ENCODE peak calls at places on chromosomes 12 and 14, in ten cellular contexts. N, F, X, L, W, D, E, I, U and T are unnamed samples.

GRCh38 chr12:12918781-12919180 is 27.4 kb downstream of the GPRC5A start:
- DNase-seq in W (no peak), D (no peak), I (no peak), U (no peak), X (no peak), N (no peak), L (no peak), E (no peak), F (no peak), T (no peak)

GRCh38 chr14:89616425-89617141 is 199.6 kb upstream of the FOXN3 start:
- DNase-seq in N (no peak), X (no peak), F (no peak), L (peak; percentile 75), D (no peak), E (no peak), W (peak; percentile 52), U (peak; percentile 28), I (no peak), T (no peak)

GRCh38 chr12:110015132-110015531 is 15.9 kb downstream of the ANKRD13A start:
- DNase-seq in E (no peak), N (no peak), I (no peak), L (no peak), F (no peak), W (no peak), X (no peak), U (peak; percentile 71), D (no peak), T (no peak)

GRCh38 chr14:100363053-100363452 is 39.9 kb downstream of the SLC25A47 start:
- DNase-seq in X (no peak), U (no peak), L (no peak), D (no peak), N (no peak), F (no peak), W (no peak), E (no peak), I (no peak), T (no peak)

GRCh38 chr14:97158102-97158501 is 360.9 kb downstream of the VRK1 start:
- DNase-seq in I (no peak), X (no peak), U (no peak), L (no peak), N (no peak), D (no peak), F (no peak), W (no peak), E (no peak), T (no peak)

GRCh38 chr14:33323979-33324378 is 385.3 kb downstream of the NPAS3 start:
- DNase-seq in E (no peak), F (no peak), U (no peak), W (peak; percentile 17), I (no peak), N (no peak), X (no peak), D (no peak), L (no peak), T (no peak)

GRCh38 chr12:65616022-65616421 is 208.3 kb upstream of the HMGA2 start:
- DNase-seq in U (no peak), F (no peak), X (no peak), D (no peak), W (no peak), E (no peak), N (no peak), I (no peak), L (no peak), T (no peak)

GRCh38 chr12:48189331-48190125 is 6.1 kb downstream of the CCDC184 start:
- DNase-seq in D (no peak), N (peak; percentile 76), E (no peak), I (peak; percentile 84), F (no peak), U (peak; percentile 82), X (no peak), W (peak; percentile 66), L (peak; percentile 76), T (peak; percentile 92)

GRCh38 chr12:100359822-100360221 is 2.9 kb downstream of the SLC17A8 start:
- DNase-seq in I (no peak), N (no peak), W (no peak), F (no peak), E (no peak), D (no peak), L (no peak), U (no peak), X (no peak), T (no peak)

GRCh38 chr12:121224591-121224990 is 14.7 kb downstream of the P2RX4 start:
- DNase-seq in W (peak; percentile 11), U (no peak), X (no peak), E (no peak), D (no peak), F (no peak), L (no peak), I (no peak), N (no peak), T (no peak)

GRCh38 chr14:64937821-64938193 is 4.7 kb downstream of the GPX2 start:
- DNase-seq in N (no peak), W (no peak), E (no peak), I (no peak), X (no peak), L (no peak), U (peak; percentile 16), F (no peak), D (no peak), T (peak; percentile 7)
- TF ChIP-seq POLR2AphosphoS5 in N (no peak), W (no peak), E (no peak), I (no peak), X (no peak), L (no peak), U (no peak), F (no peak), D (no peak), T (no peak)

DNA sequence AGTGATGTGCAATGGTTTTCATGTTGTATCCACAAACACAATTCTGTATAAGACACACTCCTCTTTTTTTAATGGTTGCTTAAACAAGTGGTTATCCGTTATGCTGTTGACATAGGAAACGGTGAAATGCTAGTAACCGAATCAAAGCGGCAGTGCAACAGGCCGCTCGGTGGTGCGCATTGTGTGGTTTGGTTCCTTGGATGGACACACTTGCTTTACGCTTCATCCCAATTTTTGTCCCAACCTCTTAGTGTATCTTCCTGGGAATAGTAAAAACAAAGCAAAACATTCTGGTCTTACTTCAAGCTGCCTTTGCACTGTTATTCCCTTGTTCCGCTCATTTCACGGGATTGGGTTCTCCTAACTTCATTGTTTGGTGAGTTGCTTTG is 625 bp upstream of the PTGER2 start:
- DNase-seq in D (no peak), N (no peak), E (no peak), F (no peak), U (peak; percentile 3), W (no peak), L (peak; percentile 11), I (no peak), X (no peak), T (no peak)
- TF ChIP-seq POLR2AphosphoS5 in D (no peak), N (no peak), E (no peak), F (no peak), U (no peak), W (no peak), L (no peak), I (no peak), X (no peak), T (no peak)

GRCh38 chr12:124742111-124742510 is 121.6 kb downstream of the SCARB1 start:
- DNase-seq in I (no peak), W (peak; percentile 54), U (peak; percentile 46), D (no peak), X (peak; percentile 62), L (no peak), F (no peak), N (no peak), E (no peak), T (no peak)
- TF ChIP-seq POLR2AphosphoS5 in I (no peak), W (no peak), U (no peak), D (no peak), X (no peak), L (no peak), F (no peak), N (no peak), E (no peak), T (peak; percentile 80)

GRCh38 chr12:55942577-55943136 is 11.7 kb downstream of the DGKA start:
- DNase-seq in U (no peak), X (no peak), E (no peak), L (no peak), N (no peak), I (no peak), W (no peak), D (no peak), F (no peak), T (no peak)

GRCh38 chr12:55937956-55938355 is 7.0 kb downstream of the DGKA start:
- DNase-seq in X (no peak), F (no peak), I (no peak), N (no peak), W (no peak), L (no peak), D (no peak), E (no peak), U (no peak), T (no peak)

GRCh38 chr12:55942055-55942454 is 11.1 kb downstream of the DGKA start:
- DNase-seq in N (no peak), F (no peak), X (no peak), U (no peak), D (no peak), L (no peak), E (no peak), I (no peak), W (no peak), T (no peak)

GRCh38 chr12:55938826-55939501 is 8.0 kb downstream of the DGKA start:
- DNase-seq in D (no peak), U (no peak), N (no peak), F (no peak), X (no peak), E (no peak), I (no peak), L (no peak), W (no peak), T (no peak)

GRCh38 chr12:55940065-55940732 is 9.2 kb downstream of the DGKA start:
- DNase-seq in X (peak; percentile 87), W (peak; percentile 90), D (peak; percentile 94), U (peak; percentile 85), I (peak; percentile 95), F (peak; percentile 70), N (peak; percentile 92), L (peak; percentile 97), E (peak; percentile 91), T (peak; percentile 97)
- TF ChIP-seq POLR2AphosphoS5 in X (no peak), W (no peak), D (peak; percentile 83), U (peak; percentile 31), I (no peak), F (no peak), N (peak; percentile 50), L (no peak), E (no peak), T (peak; percentile 70)

DNA sequence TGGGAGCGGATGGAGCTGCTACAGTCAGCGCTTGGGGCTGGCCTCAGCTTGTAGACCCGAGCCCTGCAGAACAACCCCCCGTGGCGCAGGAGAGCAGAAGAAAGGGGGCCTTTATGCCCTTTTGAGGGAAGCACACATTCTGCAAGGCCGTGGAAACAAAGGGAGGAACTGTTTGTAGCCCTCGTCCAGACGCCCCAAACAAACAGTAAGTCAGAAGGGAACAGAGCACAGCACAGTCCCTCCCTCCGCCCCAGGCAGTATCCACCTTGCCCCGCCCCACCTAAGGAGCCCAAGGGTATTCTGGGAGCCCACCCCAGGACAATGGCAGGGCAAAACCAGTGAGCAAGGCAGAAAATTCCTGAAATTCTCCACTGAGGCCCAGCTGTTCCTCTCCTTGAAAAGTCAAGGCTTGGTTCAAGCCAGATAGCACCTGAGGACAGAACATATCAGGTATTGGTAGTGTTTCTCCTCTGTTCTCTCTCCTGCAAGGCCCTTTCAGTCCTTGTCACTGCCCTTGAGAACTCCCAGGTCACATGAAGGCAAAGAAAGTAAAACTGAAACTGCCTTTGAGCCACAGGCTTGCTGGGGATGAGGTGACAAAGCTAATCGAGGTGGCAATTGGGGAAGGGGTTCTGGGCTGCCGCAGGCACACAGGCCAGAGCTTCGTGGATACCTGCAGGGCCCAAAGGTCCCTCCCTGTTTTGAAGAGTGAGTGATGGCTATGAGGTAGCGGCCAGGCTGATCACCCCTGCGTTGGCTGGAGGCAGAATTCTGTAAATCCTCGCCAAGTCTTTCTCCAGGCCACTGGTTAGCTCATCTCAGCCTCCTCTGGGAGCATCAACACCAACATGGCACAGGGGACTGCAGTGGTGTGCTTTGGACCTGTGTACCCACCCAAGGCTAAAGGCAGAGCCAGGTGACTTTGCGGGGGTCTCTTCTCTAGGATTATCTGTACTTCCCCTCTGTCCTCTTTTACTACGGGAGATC is 499 bp downstream of the DGLUCY start:
- DNase-seq in X (peak; percentile 66), U (peak; percentile 91), N (peak; percentile 75), D (peak; percentile 85), I (peak; percentile 88), E (peak; percentile 84), L (peak; percentile 94), W (peak; percentile 29), F (peak; percentile 69), T (no peak)
- TF ChIP-seq POLR2AphosphoS5 in X (peak; percentile 44), U (peak; percentile 70), N (peak; percentile 89), D (peak; percentile 87), I (peak; percentile 78), E (no peak), L (peak; percentile 42), W (peak; percentile 49), F (peak; percentile 48), T (peak; percentile 89)